ENCODE peak calls at places on chromosomes 4 and X, in five cellular contexts. N is brain microvascular endothelial cell, C is neural progenitor cell, Z is astrocyte of the spinal cord, U is HepG2. P is an unnamed sample.

GRCh38 chr4:152009046-152009445 is 248.2 kb upstream of the GATB start:
- DNase-seq in N (no peak), C (peak), Z (no peak), U (no peak), P (no peak)

GRCh38 chrX:40465735-40466551 is 114.8 kb upstream of the ATP6AP2 start:
- DNase-seq in N (no peak), C (no peak), Z (no peak), U (no peak), P (no peak)

GRCh38 chr4:177079327-177079726 is 230.3 kb upstream of the NEIL3 start:
- DNase-seq in N (no peak), C (no peak), Z (no peak), U (no peak), P (no peak)

GRCh38 chrX:130260316-130260715 is 8.4 kb downstream of the ZNF280C start:
- DNase-seq in N (no peak), C (no peak), Z (no peak), U (no peak), P (no peak)

GRCh38 chr4:80529021-80529420 is 193.5 kb downstream of the CFAP299 start:
- DNase-seq in N (no peak), C (no peak), Z (no peak), U (no peak), P (no peak)

GRCh38 chrX:51860679-51861078 is 32.7 kb upstream of the MAGED1 start:
- DNase-seq in N (no peak), C (peak), Z (peak), U (peak), P (no peak)

GRCh38 chrX:45515262-45516215 is 314.9 kb upstream of the DIPK2B start:
- DNase-seq in N (peak), C (peak), Z (peak), U (peak), P (peak)

GRCh38 chrX:153333271-153333670 is 682 bp upstream of the ZNF275 start:
- DNase-seq in N (peak), C (no peak), Z (peak), U (no peak), P (no peak)

GRCh38 chr4:101232074-101232776 is 115.1 kb downstream of the PPP3CA start:
- DNase-seq in N (peak), C (no peak), Z (peak), U (no peak), P (no peak)

GRCh38 chr4:125710766-125711165 is 396.0 kb downstream of the FAT4 start:
- DNase-seq in N (no peak), C (no peak), Z (no peak), U (no peak), P (no peak)

GRCh38 chr4:97987019-97987648 is 156.1 kb downstream of the STPG2 start:
- DNase-seq in N (no peak), C (peak), Z (peak), U (peak), P (no peak)

GRCh38 chr4:53313510-53313909 is 52.4 kb downstream of the SCFD2 start:
- DNase-seq in N (peak), C (peak), Z (peak), U (peak), P (no peak)

GRCh38 chr4:29972121-29972520 is 748.0 kb upstream of the PCDH7 start:
- DNase-seq in N (no peak), C (no peak), Z (no peak), U (no peak), P (no peak)

GRCh38 chrX:150429577-150429976 is 66.5 kb downstream of the MAMLD1 start:
- DNase-seq in N (peak), C (no peak), Z (peak), U (no peak), P (no peak)

GRCh38 chr4:1410491-1411325 is 4.5 kb upstream of the NKX1-1 start:
- DNase-seq in N (peak), C (peak), Z (peak), U (peak), P (no peak)

GRCh38 chr4:14415146-14415545 is 587.1 kb upstream of the CPEB2 start:
- DNase-seq in N (peak), C (peak), Z (peak), U (no peak), P (no peak)

GRCh38 chrX:1336331-1337143 is at the start of gene IL3RA:
- DNase-seq in N (peak), C (no peak), Z (no peak), U (no peak), P (no peak)

GRCh38 chr4:13537832-13538177 is 6.5 kb downstream of the NKX3-2 start:
- DNase-seq in N (no peak), C (no peak), Z (no peak), U (no peak), P (no peak)

GRCh38 chrX:150291014-150291413 is 72.1 kb upstream of the MAMLD1 start:
- DNase-seq in N (no peak), C (no peak), Z (no peak), U (no peak), P (no peak)

GRCh38 chrX:115360220-115360781 is 70.8 kb downstream of the LUZP4 start:
- DNase-seq in N (no peak), C (no peak), Z (no peak), U (no peak), P (no peak)

GRCh38 chr4:128461300-128462103 is 173.9 kb upstream of the PGRMC2 start:
- DNase-seq in N (peak), C (peak), Z (peak), U (no peak), P (no peak)

GRCh38 chr4:109065006-109065405 is 237.5 kb downstream of the COL25A1 start:
- DNase-seq in N (no peak), C (no peak), Z (no peak), U (no peak), P (no peak)

GRCh38 chrX:96685205-96686099 is 810 bp downstream of the DIAPH2 start:
- DNase-seq in N (peak), C (peak), Z (peak), U (peak), P (peak)

GRCh38 chr4:142909908-142910307 is 63.8 kb upstream of the INPP4B start:
- DNase-seq in N (no peak), C (no peak), Z (no peak), U (no peak), P (no peak)

GRCh38 chr4:7278071-7278765 is 85.9 kb downstream of the SORCS2 start:
- DNase-seq in N (no peak), C (no peak), Z (no peak), U (no peak), P (no peak)

GRCh38 chr4:107182347-107182746 is 146.2 kb upstream of the DKK2 start:
- DNase-seq in N (no peak), C (no peak), Z (no peak), U (no peak), P (no peak)

GRCh38 chr4:188297873-188298272 is 158.6 kb downstream of the TRIML1 start:
- DNase-seq in N (peak), C (no peak), Z (peak), U (no peak), P (no peak)

GRCh38 chrX:153735274-153735673 is 10.6 kb downstream of the ABCD1 start:
- DNase-seq in N (no peak), C (no peak), Z (no peak), U (no peak), P (no peak)

GRCh38 chr4:69066945-69067344 is 29.3 kb upstream of the UGT2B7 start:
- DNase-seq in N (peak), C (no peak), Z (peak), U (no peak), P (no peak)

GRCh38 chr4:161320377-161320776 is 843.4 kb downstream of the FSTL5 start:
- DNase-seq in N (no peak), C (peak), Z (no peak), U (peak), P (no peak)

GRCh38 chr4:47852121-47852520 is 14.3 kb upstream of the CORIN start:
- DNase-seq in N (peak), C (no peak), Z (peak), U (no peak), P (no peak)

GRCh38 chr4:21948347-21949072 is at the start of gene KCNIP4:
- DNase-seq in N (peak), C (peak), Z (peak), U (no peak), P (no peak)

GRCh38 chr4:183257808-183258207 is 62.3 kb downstream of the CLDN22 start:
- DNase-seq in N (no peak), C (peak), Z (no peak), U (no peak), P (no peak)

GRCh38 chrX:51163730-51164129 is 168.9 kb upstream of the NUDT10 start:
- DNase-seq in N (no peak), C (no peak), Z (no peak), U (no peak), P (no peak)

GRCh38 chrX:22095306-22095705 is 63.2 kb downstream of the PHEX start:
- DNase-seq in N (no peak), C (peak), Z (peak), U (no peak), P (no peak)

GRCh38 chr4:109559625-109559982 is 442 bp upstream of the MCUB start:
- DNase-seq in N (peak), C (no peak), Z (no peak), U (no peak), P (no peak)

GRCh38 chr4:6245246-6246169 is 24.1 kb upstream of the WFS1 start:
- DNase-seq in N (no peak), C (peak), Z (no peak), U (no peak), P (no peak)

GRCh38 chrX:113512700-113513395 is 672.2 kb upstream of the AMOT start:
- DNase-seq in N (peak), C (no peak), Z (peak), U (no peak), P (no peak)

GRCh38 chr4:186472948-186473347 is 82.4 kb downstream of the MTNR1A start:
- DNase-seq in N (no peak), C (peak), Z (peak), U (peak), P (no peak)
- TF ChIP-seq CTCF in N (peak), C (peak), Z (peak), U (peak), P (no peak)

GRCh38 chr4:95300304-95300703 is 248.5 kb downstream of the UNC5C start:
- DNase-seq in N (no peak), C (no peak), Z (no peak), U (no peak), P (no peak)

GRCh38 chr4:95294291-95294690 is 254.5 kb downstream of the UNC5C start:
- DNase-seq in N (no peak), C (no peak), Z (no peak), U (no peak), P (no peak)

GRCh38 chr4:95290702-95291101 is 258.1 kb downstream of the UNC5C start:
- DNase-seq in N (no peak), C (no peak), Z (no peak), U (no peak), P (no peak)

GRCh38 chr4:95293014-95293413 is 255.8 kb downstream of the UNC5C start:
- DNase-seq in N (no peak), C (no peak), Z (peak), U (no peak), P (no peak)

DNA sequence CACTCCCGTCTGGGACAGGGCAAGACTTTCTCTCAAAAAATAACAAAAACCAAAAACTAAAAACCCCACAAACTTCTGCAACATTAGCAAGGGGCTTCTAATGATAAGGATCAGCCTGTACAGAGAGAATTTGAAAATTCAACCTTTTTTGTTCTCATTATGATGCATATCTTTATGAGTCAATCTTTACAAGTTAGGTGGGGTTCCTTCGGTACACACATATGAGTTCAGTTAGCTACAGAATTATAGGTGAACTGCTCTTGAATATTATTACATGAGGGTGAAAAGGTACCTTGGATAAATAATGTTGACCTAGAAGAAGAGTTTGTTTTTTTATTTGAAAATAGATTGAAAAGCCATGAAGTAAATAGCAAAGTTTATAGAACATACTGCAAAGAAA is 252.7 kb downstream of the UNC5C start:
- DNase-seq in N (no peak), C (no peak), Z (no peak), U (no peak), P (no peak)
- TF ChIP-seq CTCF in N (no peak), C (no peak), Z (no peak), U (no peak), P (no peak)

GRCh38 chr4:154124539-154125255 is 335.8 kb upstream of the SFRP2 start:
- DNase-seq in N (peak), C (no peak), Z (peak), U (no peak), P (no peak)

GRCh38 chr4:154123897-154124296 is 335.0 kb upstream of the SFRP2 start:
- DNase-seq in N (no peak), C (no peak), Z (no peak), U (no peak), P (no peak)

GRCh38 chr4:154120690-154121089 is 331.8 kb upstream of the SFRP2 start:
- DNase-seq in N (no peak), C (no peak), Z (no peak), U (no peak), P (no peak)

GRCh38 chr4:154120277-154120676 is 331.4 kb upstream of the SFRP2 start:
- DNase-seq in N (no peak), C (no peak), Z (no peak), U (no peak), P (no peak)

DNA sequence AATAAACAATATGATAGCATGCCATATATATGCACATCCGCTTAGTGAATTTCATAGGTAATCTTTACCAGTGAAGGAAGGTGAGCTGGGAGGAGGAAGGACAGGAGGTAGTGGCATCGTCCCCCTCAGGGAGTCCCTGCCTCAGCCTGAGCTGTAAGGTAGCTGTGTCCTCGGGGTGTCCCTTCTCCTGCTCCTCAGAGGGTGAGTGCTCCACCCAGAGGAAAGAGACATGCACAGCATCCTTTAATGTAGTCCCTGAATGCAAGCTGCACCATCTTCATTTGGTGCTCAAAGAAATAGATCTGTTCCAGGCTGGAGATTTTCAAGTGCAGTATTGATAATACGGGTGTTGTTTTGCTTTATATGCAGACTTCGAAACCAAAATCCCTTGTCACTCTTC is 330.4 kb upstream of the SFRP2 start:
- DNase-seq in N (peak), C (peak), Z (no peak), U (no peak), P (no peak)
- TF ChIP-seq CTCF in N (no peak), C (peak), Z (no peak), U (peak), P (no peak)

GRCh38 chr4:16270654-16271328 is 44.5 kb upstream of the TAPT1 start:
- DNase-seq in N (no peak), C (peak), Z (no peak), U (peak), P (no peak)
- TF ChIP-seq CTCF in N (peak), C (peak), Z (peak), U (peak), P (no peak)

DNA sequence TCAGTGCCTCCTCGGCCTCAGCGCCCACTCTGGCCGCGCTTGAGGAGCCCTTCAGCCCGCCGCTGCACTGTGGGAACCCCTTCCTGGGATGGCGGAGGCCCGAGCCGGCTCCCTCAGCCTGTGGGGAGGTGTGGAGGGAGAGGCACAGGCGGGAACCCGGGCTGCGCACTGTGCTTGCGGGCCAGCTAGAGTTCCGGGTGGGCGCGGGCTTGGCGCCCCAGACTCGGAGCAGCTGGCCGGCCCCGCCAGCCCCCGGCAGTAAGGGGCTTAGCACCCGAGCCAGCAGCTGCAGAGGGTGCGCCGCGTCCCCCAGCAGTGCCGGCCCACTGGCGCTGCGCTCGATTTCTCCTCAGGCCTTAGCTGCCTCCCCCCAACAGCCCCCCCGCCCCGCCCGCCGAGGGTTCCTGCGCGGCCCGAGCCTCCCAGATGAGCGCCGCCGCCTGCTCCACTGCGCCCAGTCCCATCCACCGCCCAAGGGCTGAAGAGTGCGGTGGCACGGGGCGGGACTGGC is 1137.0 kb downstream of the PCDH18 start:
- DNase-seq in N (no peak), C (no peak), Z (no peak), U (no peak), P (no peak)
- TF ChIP-seq CTCF in N (no peak), C (no peak), Z (no peak), U (no peak), P (no peak)

GRCh38 chr4:119040711-119041185 is 94.9 kb upstream of the MYOZ2 start:
- DNase-seq in N (peak), C (peak), Z (peak), U (no peak), P (no peak)

GRCh38 chr4:119040261-119040660 is 95.4 kb upstream of the MYOZ2 start:
- DNase-seq in N (no peak), C (no peak), Z (no peak), U (no peak), P (no peak)

GRCh38 chr4:119039779-119040178 is 95.9 kb upstream of the MYOZ2 start:
- DNase-seq in N (no peak), C (peak), Z (no peak), U (no peak), P (no peak)

GRCh38 chr4:119044919-119045318 is 90.7 kb upstream of the MYOZ2 start:
- DNase-seq in N (no peak), C (no peak), Z (no peak), U (no peak), P (no peak)

GRCh38 chr4:119041951-119042560 is 93.6 kb upstream of the MYOZ2 start:
- DNase-seq in N (peak), C (peak), Z (peak), U (peak), P (no peak)
- TF ChIP-seq CTCF in N (peak), C (peak), Z (peak), U (peak), P (peak)

GRCh38 chr4:118076958-118077766 is 42.9 kb downstream of the NDST3 start:
- DNase-seq in N (peak), C (peak), Z (peak), U (peak), P (no peak)

GRCh38 chr4:118082182-118082581 is 47.9 kb downstream of the NDST3 start:
- DNase-seq in N (no peak), C (no peak), Z (no peak), U (no peak), P (no peak)

GRCh38 chr4:118077767-118078105 is 43.5 kb downstream of the NDST3 start:
- DNase-seq in N (no peak), C (no peak), Z (no peak), U (no peak), P (no peak)
- TF ChIP-seq CTCF in N (no peak), C (no peak), Z (no peak), U (no peak), P (no peak)

GRCh38 chrX:151975736-151976275 is 1.3 kb upstream of the GABRE start:
- DNase-seq in N (no peak), C (no peak), Z (no peak), U (no peak), P (no peak)
- TF ChIP-seq CTCF in N (no peak), C (no peak), Z (no peak), U (no peak), P (no peak)

GRCh38 chr4:156578713-156579112 is 392.9 kb downstream of the PDGFC start:
- DNase-seq in N (no peak), C (no peak), Z (no peak), U (no peak), P (no peak)

GRCh38 chr4:156571146-156571545 is 400.5 kb downstream of the PDGFC start:
- DNase-seq in N (no peak), C (no peak), Z (no peak), U (no peak), P (no peak)

GRCh38 chr4:156578005-156578404 is 393.6 kb downstream of the PDGFC start:
- DNase-seq in N (no peak), C (no peak), Z (no peak), U (no peak), P (no peak)

GRCh38 chr4:156576946-156577345 is 394.7 kb downstream of the PDGFC start:
- DNase-seq in N (no peak), C (no peak), Z (no peak), U (no peak), P (no peak)

GRCh38 chr4:156575430-156576073 is 396.0 kb downstream of the PDGFC start:
- DNase-seq in N (no peak), C (peak), Z (peak), U (no peak), P (no peak)
- TF ChIP-seq CTCF in N (peak), C (peak), Z (peak), U (peak), P (no peak)

GRCh38 chrX:134602410-134602809 is 55.9 kb downstream of the PLAC1 start:
- DNase-seq in N (no peak), C (no peak), Z (no peak), U (no peak), P (no peak)

GRCh38 chrX:134600714-134601113 is 57.6 kb downstream of the PLAC1 start:
- DNase-seq in N (no peak), C (no peak), Z (peak), U (no peak), P (no peak)

GRCh38 chrX:134601240-134601639 is 57.0 kb downstream of the PLAC1 start:
- DNase-seq in N (no peak), C (no peak), Z (peak), U (no peak), P (no peak)

GRCh38 chrX:134604701-134605271 is 53.5 kb downstream of the PLAC1 start:
- DNase-seq in N (no peak), C (no peak), Z (no peak), U (no peak), P (no peak)

GRCh38 chrX:134603806-134604700 is 54.2 kb downstream of the PLAC1 start:
- DNase-seq in N (peak), C (no peak), Z (peak), U (no peak), P (no peak)
- TF ChIP-seq CTCF in N (peak), C (no peak), Z (peak), U (no peak), P (no peak)